ENCODE peak calls at places on chromosomes 6 and 20, in five cellular contexts. One of them, this sample, is unnamed. For H3K27me3 and H3K4me1, the result is how much of the 10 kb centered on the place peaks cover.

GRCh38 chr20:20837574-20838021 is 125.2 kb upstream of the RALGAPA2 start:
- DNase-seq in PC-3: peak
- DNase-seq in CD8-positive, alpha-beta T cell: no peak
- DNase-seq in psoas muscle: peak
- DNase-seq in HAP-1: peak
- DNase-seq in this sample: peak

GRCh38 chr20:12698817-12699216 is 310.0 kb upstream of the SPTLC3 start:
- DNase-seq in psoas muscle: no peak
- DNase-seq in CD8-positive, alpha-beta T cell: no peak
- DNase-seq in HAP-1: no peak
- DNase-seq in PC-3: no peak
- DNase-seq in this sample: no peak

GRCh38 chr6:79672631-79673065 is 41.5 kb downstream of the SH3BGRL2 start:
- DNase-seq in CD8-positive, alpha-beta T cell: no peak
- DNase-seq in psoas muscle: no peak
- DNase-seq in HAP-1: no peak
- DNase-seq in PC-3: peak
- DNase-seq in this sample: no peak

GRCh38 chr6:75233097-75233615 is 10.4 kb downstream of the COX7A2 start:
- DNase-seq in HAP-1: no peak
- DNase-seq in CD8-positive, alpha-beta T cell: no peak
- DNase-seq in psoas muscle: no peak
- DNase-seq in PC-3: no peak
- DNase-seq in this sample: no peak

GRCh38 chr6:42217165-42217522 is 517 bp downstream of the MRPS10 start:
- DNase-seq in HAP-1: no peak
- DNase-seq in PC-3: no peak
- DNase-seq in psoas muscle: no peak
- DNase-seq in CD8-positive, alpha-beta T cell: no peak
- DNase-seq in this sample: no peak

GRCh38 chr6:37607949-37608348 is 89.7 kb downstream of the MDGA1 start:
- DNase-seq in HAP-1: no peak
- DNase-seq in CD8-positive, alpha-beta T cell: no peak
- DNase-seq in PC-3: peak
- DNase-seq in psoas muscle: no peak
- DNase-seq in this sample: peak

GRCh38 chr20:56592817-56593216 is 36.3 kb upstream of the TFAP2C start:
- DNase-seq in psoas muscle: no peak
- DNase-seq in HAP-1: no peak
- DNase-seq in PC-3: peak
- DNase-seq in CD8-positive, alpha-beta T cell: no peak
- DNase-seq in this sample: no peak

GRCh38 chr20:53848304-53848703 is 222.1 kb downstream of the BCAS1 start:
- DNase-seq in psoas muscle: no peak
- DNase-seq in PC-3: no peak
- DNase-seq in HAP-1: no peak
- DNase-seq in CD8-positive, alpha-beta T cell: no peak
- DNase-seq in this sample: no peak

GRCh38 chr6:79947191-79948173 is at the start of gene ELOVL4:
- DNase-seq in HAP-1: peak
- DNase-seq in PC-3: peak
- DNase-seq in CD8-positive, alpha-beta T cell: peak
- DNase-seq in psoas muscle: peak
- DNase-seq in this sample: peak

GRCh38 chr6:3075522-3076113 is 7.3 kb downstream of the RIPK1 start:
- DNase-seq in psoas muscle: no peak
- DNase-seq in PC-3: peak
- DNase-seq in HAP-1: peak
- DNase-seq in CD8-positive, alpha-beta T cell: no peak
- DNase-seq in this sample: no peak

GRCh38 chr6:49772296-49772695 is 14.8 kb downstream of the PGK2 start:
- DNase-seq in CD8-positive, alpha-beta T cell: no peak
- DNase-seq in PC-3: no peak
- DNase-seq in psoas muscle: no peak
- DNase-seq in HAP-1: no peak
- DNase-seq in this sample: peak

GRCh38 chr6:16684896-16685554 is 76.2 kb downstream of the ATXN1 start:
- DNase-seq in CD8-positive, alpha-beta T cell: no peak
- DNase-seq in psoas muscle: no peak
- DNase-seq in PC-3: peak
- DNase-seq in HAP-1: no peak
- DNase-seq in this sample: no peak

GRCh38 chr6:134340574-134340973 is 22.7 kb upstream of the SGK1 start:
- DNase-seq in psoas muscle: no peak
- DNase-seq in HAP-1: no peak
- DNase-seq in CD8-positive, alpha-beta T cell: no peak
- DNase-seq in PC-3: no peak
- DNase-seq in this sample: no peak

GRCh38 chr6:90241229-90241873 is 55.3 kb downstream of the BACH2 start:
- DNase-seq in CD8-positive, alpha-beta T cell: no peak
- DNase-seq in HAP-1: no peak
- DNase-seq in PC-3: no peak
- DNase-seq in psoas muscle: no peak
- DNase-seq in this sample: no peak

GRCh38 chr6:145823322-145823944 is 8.8 kb upstream of the FBXO30 start:
- DNase-seq in psoas muscle: no peak
- DNase-seq in HAP-1: no peak
- DNase-seq in CD8-positive, alpha-beta T cell: no peak
- DNase-seq in PC-3: no peak
- DNase-seq in this sample: no peak

GRCh38 chr6:34031567-34032383 is 114.1 kb downstream of the GRM4 start:
- DNase-seq in psoas muscle: no peak
- DNase-seq in CD8-positive, alpha-beta T cell: no peak
- DNase-seq in HAP-1: no peak
- DNase-seq in PC-3: no peak
- DNase-seq in this sample: no peak

GRCh38 chr6:75480425-75480824 is 13.2 kb downstream of the FILIP1 start:
- DNase-seq in CD8-positive, alpha-beta T cell: no peak
- DNase-seq in HAP-1: no peak
- DNase-seq in psoas muscle: no peak
- DNase-seq in PC-3: no peak
- DNase-seq in this sample: no peak

GRCh38 chr20:33627577-33628216 is 34.4 kb upstream of the C20orf144 start:
- DNase-seq in CD8-positive, alpha-beta T cell: no peak
- DNase-seq in HAP-1: no peak
- DNase-seq in psoas muscle: no peak
- DNase-seq in PC-3: no peak
- DNase-seq in this sample: no peak

DNA sequence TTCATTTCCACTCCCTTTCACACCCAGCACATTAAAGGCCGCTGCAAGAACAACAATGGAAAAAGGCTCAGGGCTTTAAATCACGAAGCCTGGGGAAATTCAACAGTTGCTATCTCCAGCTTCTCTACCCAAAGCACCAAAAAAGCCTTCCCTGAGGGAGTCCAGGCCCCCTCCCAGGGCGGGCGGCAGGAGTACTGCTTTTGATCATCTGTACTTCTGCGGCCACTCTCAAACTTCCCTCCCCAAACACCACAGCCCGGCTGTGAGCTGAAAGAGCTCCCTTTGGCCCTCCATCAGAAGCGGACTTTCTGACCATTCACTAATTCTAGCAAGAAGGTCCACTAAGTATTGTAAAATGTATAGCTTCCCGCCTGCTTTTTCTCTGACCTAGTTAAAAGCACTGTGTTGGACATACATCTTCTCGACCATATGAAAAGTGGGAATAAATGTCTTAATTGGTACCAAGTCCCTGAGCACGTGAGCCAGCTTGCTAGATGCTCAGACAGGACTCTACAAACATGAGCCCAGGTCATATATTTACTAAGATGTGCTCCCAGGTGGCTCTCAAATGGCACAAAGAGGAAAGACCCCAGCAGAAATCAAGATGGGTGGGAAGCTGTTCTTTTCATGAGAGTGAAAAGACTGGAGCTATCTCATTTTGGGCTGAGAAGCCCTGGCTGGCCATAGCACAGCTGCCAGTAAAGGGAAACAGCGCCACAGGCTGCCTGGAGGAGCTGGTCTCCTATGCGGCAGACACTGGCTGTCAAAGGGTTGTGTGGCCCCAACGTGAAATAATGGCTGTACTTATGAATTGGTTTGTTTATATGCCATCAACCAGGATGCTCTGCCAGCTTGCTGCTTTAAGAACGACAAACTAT is 58.6 kb downstream of the GFOD1 start:
- DNase-seq in PC-3: no peak
- DNase-seq in HAP-1: no peak
- DNase-seq in CD8-positive, alpha-beta T cell: no peak
- DNase-seq in psoas muscle: no peak
- DNase-seq in this sample: no peak
- H3K27me3 ChIP-seq in PC-3: under half
- H3K27me3 ChIP-seq in HAP-1: under half
- H3K27me3 ChIP-seq in CD8-positive, alpha-beta T cell: under half
- H3K27me3 ChIP-seq in psoas muscle: under half
- H3K27me3 ChIP-seq in this sample: under half

GRCh38 chr6:158654498-158654897 is 4.6 kb downstream of the SYTL3 start:
- DNase-seq in psoas muscle: peak
- DNase-seq in PC-3: no peak
- DNase-seq in HAP-1: no peak
- DNase-seq in CD8-positive, alpha-beta T cell: no peak
- DNase-seq in this sample: no peak

GRCh38 chr6:158655569-158656450 is 6.0 kb downstream of the SYTL3 start:
- DNase-seq in HAP-1: no peak
- DNase-seq in PC-3: no peak
- DNase-seq in psoas muscle: no peak
- DNase-seq in CD8-positive, alpha-beta T cell: no peak
- DNase-seq in this sample: no peak

GRCh38 chr6:158649289-158650143 is at the start of gene SYTL3:
- DNase-seq in HAP-1: no peak
- DNase-seq in PC-3: no peak
- DNase-seq in CD8-positive, alpha-beta T cell: peak
- DNase-seq in psoas muscle: peak
- DNase-seq in this sample: no peak

GRCh38 chr6:158654960-158655485 is 5.2 kb downstream of the SYTL3 start:
- DNase-seq in psoas muscle: no peak
- DNase-seq in CD8-positive, alpha-beta T cell: no peak
- DNase-seq in HAP-1: no peak
- DNase-seq in PC-3: no peak
- DNase-seq in this sample: no peak

DNA sequence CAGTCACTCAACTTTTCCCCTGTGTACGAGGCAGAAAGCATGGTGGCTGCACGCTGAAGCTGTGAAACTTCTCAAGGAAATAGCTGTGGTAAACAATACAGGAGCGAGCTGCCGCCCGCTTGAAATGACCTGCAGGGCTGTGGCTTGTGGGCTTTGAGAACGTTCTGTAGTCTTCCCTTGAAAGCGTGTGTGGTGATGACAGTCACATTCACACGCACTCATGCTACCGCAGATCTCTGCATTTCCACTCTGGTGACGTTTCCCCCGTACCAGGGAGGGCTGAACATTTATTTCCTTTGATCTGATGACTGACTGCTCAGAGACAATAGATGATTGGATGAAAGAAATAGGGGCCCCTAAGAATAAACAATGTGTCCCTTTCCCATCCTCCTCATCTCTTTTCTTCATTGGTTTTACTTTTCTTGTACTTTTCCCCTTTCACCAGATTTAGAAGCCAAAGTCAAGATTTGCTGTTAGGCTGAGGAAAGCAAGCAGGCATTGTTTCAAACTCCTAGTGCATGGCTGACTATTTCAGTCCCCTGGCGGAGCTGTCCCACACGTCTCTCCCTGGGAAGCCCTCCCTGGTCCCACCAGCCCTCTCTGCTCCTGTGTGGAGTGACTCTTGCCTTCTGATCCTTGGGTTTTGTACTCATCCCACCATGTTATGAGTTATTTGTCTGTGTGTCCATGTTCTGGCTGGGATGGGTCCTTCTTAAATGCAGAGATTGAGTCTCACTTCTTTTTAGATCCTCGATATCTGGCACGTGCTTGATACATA is 3.9 kb downstream of the SYTL3 start:
- DNase-seq in HAP-1: no peak
- DNase-seq in PC-3: no peak
- DNase-seq in psoas muscle: no peak
- DNase-seq in CD8-positive, alpha-beta T cell: peak
- DNase-seq in this sample: no peak
- H3K4me1 ChIP-seq in HAP-1: under half
- H3K4me1 ChIP-seq in PC-3: under half
- H3K4me1 ChIP-seq in psoas muscle: under half
- H3K4me1 ChIP-seq in CD8-positive, alpha-beta T cell: half or more
- H3K4me1 ChIP-seq in this sample: under half

DNA sequence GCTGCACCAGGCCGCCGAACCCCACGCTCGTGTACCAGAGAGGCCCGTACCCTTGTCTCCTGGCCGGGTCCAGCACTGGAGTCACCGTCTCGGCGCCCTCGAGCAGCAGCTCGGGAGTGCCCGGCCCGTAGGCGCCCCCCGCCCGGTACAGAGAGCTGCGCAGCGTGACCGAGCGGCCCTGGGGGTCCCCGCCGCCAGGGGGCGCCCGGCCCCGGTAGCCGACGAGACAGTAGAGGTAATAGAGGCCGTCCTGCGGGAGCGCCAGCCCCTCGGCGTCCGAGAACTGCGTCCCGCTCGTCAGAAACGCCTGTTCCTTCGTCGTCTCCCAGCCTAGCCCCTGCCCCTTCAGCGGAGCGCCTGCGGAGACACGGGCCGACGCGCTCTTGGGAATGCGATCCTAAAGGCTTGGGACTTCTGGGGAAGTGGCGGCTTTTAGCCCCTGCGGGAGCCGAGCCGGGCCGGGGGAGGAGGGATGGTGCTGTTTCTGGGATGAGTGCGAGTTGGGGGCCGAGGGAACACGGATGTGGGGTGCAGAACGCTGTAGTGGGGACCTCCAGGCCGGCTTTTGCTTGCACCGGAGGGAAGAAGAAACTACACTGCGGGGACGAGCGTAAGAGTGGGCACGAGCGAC is 1.3 kb downstream of the LTB start:
- DNase-seq in CD8-positive, alpha-beta T cell: peak
- DNase-seq in PC-3: peak
- DNase-seq in psoas muscle: peak
- DNase-seq in HAP-1: peak
- DNase-seq in this sample: peak
- H3K27me3 ChIP-seq in CD8-positive, alpha-beta T cell: under half
- H3K27me3 ChIP-seq in PC-3: under half
- H3K27me3 ChIP-seq in psoas muscle: under half
- H3K27me3 ChIP-seq in HAP-1: under half
- H3K27me3 ChIP-seq in this sample: under half

DNA sequence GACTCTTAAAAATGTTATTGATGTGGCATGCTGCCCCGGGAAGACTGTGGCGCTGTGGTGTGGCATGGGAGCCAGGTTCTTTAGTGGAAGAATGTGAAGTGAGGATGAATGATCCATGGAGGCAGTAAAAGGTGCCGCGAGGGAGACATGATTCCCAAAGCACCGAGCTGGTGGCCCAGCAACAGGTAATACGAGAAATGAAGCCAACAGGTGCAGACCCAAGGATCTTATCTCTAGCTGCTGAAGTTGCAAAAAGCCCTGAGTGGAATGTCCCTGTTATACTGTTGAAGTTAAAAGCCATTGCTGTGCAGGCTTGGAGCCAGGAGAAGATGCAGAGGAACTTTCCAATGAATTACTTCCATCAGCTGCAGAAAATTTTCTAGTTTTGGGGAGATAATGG is 53.5 kb downstream of the OR2B6 start:
- DNase-seq in psoas muscle: no peak
- DNase-seq in CD8-positive, alpha-beta T cell: no peak
- DNase-seq in PC-3: no peak
- DNase-seq in HAP-1: no peak
- DNase-seq in this sample: no peak
- H3K4me1 ChIP-seq in psoas muscle: under half
- H3K4me1 ChIP-seq in CD8-positive, alpha-beta T cell: under half
- H3K4me1 ChIP-seq in PC-3: under half
- H3K4me1 ChIP-seq in HAP-1: under half
- H3K4me1 ChIP-seq in this sample: under half